ENCODE peak calls at places on chromosomes 3 and 15, in eight cellular contexts. U, W, D, X, H, R, K and M are unnamed samples.

GRCh38 chr15:74201656-74202420 is 749 bp downstream of the STRA6 start:
- DNase-seq in U (no peak), W (no peak), D (no peak), X (no peak), H (no peak), R (no peak), K (no peak), M (no peak)

GRCh38 chr3:68620211-68620610 is 312.1 kb downstream of the TAFA4 start:
- DNase-seq in U (no peak), W (no peak), D (no peak), X (no peak), H (no peak), R (no peak), K (no peak), M (no peak)

GRCh38 chr3:80733522-80734176 is 965.9 kb upstream of the ROBO1 start:
- DNase-seq in U (no peak), W (no peak), D (no peak), X (no peak), H (peak), R (no peak), K (no peak), M (peak)

GRCh38 chr3:62241279-62241678 is 132.1 kb downstream of the FEZF2 start:
- DNase-seq in U (no peak), W (peak), D (no peak), X (no peak), H (no peak), R (no peak), K (no peak), M (no peak)

GRCh38 chr3:124569761-124570160 is 160.5 kb upstream of the UMPS start:
- DNase-seq in U (no peak), W (peak), D (no peak), X (no peak), H (peak), R (no peak), K (peak), M (peak)

GRCh38 chr15:71691700-71692417 is 118.5 kb upstream of the NR2E3 start:
- DNase-seq in U (no peak), W (peak), D (peak), X (no peak), H (peak), R (no peak), K (no peak), M (peak)

GRCh38 chr3:89628856-89629255 is 521.4 kb downstream of the EPHA3 start:
- DNase-seq in U (no peak), W (peak), D (no peak), X (no peak), H (peak), R (no peak), K (no peak), M (peak)

GRCh38 chr3:72041531-72041930 is 256.6 kb upstream of the PROK2 start:
- DNase-seq in U (no peak), W (no peak), D (no peak), X (peak), H (no peak), R (no peak), K (no peak), M (no peak)

GRCh38 chr3:117626577-117626976 is 917.0 kb downstream of the TUSC7 start:
- DNase-seq in U (no peak), W (no peak), D (no peak), X (no peak), H (no peak), R (no peak), K (no peak), M (no peak)

GRCh38 chr3:72141264-72141663 is 356.3 kb upstream of the PROK2 start:
- DNase-seq in U (no peak), W (no peak), D (no peak), X (no peak), H (no peak), R (no peak), K (no peak), M (no peak)

GRCh38 chr15:91311986-91312385 is 211.9 kb downstream of the SV2B start:
- DNase-seq in U (no peak), W (peak), D (no peak), X (no peak), H (no peak), R (no peak), K (no peak), M (no peak)

GRCh38 chr3:98702166-98702565 is 61.0 kb upstream of the ST3GAL6 start:
- DNase-seq in U (no peak), W (no peak), D (no peak), X (no peak), H (no peak), R (no peak), K (no peak), M (no peak)

GRCh38 chr3:99933971-99934750 is 116.5 kb downstream of the CMSS1 start:
- DNase-seq in U (no peak), W (no peak), D (no peak), X (no peak), H (no peak), R (no peak), K (no peak), M (no peak)

GRCh38 chr3:49164983-49165720 is 979 bp downstream of the CCDC71 start:
- DNase-seq in U (no peak), W (no peak), D (no peak), X (no peak), H (no peak), R (no peak), K (no peak), M (no peak)

GRCh38 chr3:56621686-56622085 is 61.4 kb downstream of the TASOR start:
- DNase-seq in U (no peak), W (peak), D (no peak), X (no peak), H (no peak), R (no peak), K (no peak), M (peak)

GRCh38 chr3:171380711-171381435 is 79.3 kb downstream of the TNIK start:
- DNase-seq in U (no peak), W (no peak), D (no peak), X (no peak), H (no peak), R (no peak), K (no peak), M (peak)

GRCh38 chr15:92942706-92943105 is 42.6 kb downstream of the CHD2 start:
- DNase-seq in U (no peak), W (no peak), D (no peak), X (no peak), H (no peak), R (no peak), K (no peak), M (no peak)

GRCh38 chr3:162385387-162385786 is 888.8 kb downstream of the OTOL1 start:
- DNase-seq in U (no peak), W (no peak), D (no peak), X (no peak), H (no peak), R (no peak), K (no peak), M (no peak)

GRCh38 chr15:60695713-60696522 is 217.0 kb upstream of the ICE2 start:
- DNase-seq in U (no peak), W (no peak), D (no peak), X (no peak), H (no peak), R (no peak), K (no peak), M (no peak)

GRCh38 chr3:127050733-127051132 is 67.8 kb downstream of the PLXNA1 start:
- DNase-seq in U (peak), W (no peak), D (no peak), X (no peak), H (no peak), R (no peak), K (peak), M (no peak)

GRCh38 chr3:10322355-10322715 is 1.4 kb upstream of the SEC13 start:
- DNase-seq in U (no peak), W (no peak), D (no peak), X (no peak), H (no peak), R (no peak), K (no peak), M (no peak)

GRCh38 chr3:186705882-186706780 is 11.0 kb upstream of the KNG1 start:
- DNase-seq in U (no peak), W (no peak), D (no peak), X (no peak), H (no peak), R (peak), K (no peak), M (no peak)

GRCh38 chr15:54365001-54365400 is 386.8 kb downstream of the UNC13C start:
- DNase-seq in U (no peak), W (no peak), D (no peak), X (no peak), H (no peak), R (no peak), K (no peak), M (no peak)

GRCh38 chr15:65384895-65385867 is 7.4 kb upstream of the IGDCC3 start:
- DNase-seq in U (peak), W (peak), D (peak), X (peak), H (peak), R (no peak), K (peak), M (peak)

GRCh38 chr3:44136421-44136820 is 105.3 kb upstream of the TOPAZ1 start:
- DNase-seq in U (no peak), W (no peak), D (no peak), X (no peak), H (no peak), R (no peak), K (no peak), M (no peak)

DNA sequence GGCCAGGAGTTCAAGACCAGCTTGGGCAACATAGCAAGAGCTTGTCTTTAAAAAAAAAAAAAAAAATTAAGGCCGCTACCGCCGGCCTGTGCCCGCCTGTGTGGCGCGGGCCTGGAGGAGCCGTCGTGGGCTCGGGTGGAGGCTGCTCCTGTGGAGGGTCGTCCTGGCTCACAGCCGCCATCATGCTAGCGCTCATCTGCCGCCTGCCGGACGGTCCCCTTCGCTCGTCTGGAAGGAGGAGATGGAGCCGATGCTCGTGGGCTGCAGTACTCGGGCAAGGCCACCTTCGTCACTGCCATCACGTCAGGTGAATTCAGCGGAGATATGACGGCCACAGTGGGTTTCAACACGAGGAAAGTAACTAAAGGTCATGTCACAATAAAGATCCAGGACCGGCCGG is 37.4 kb downstream of the TFRC start:
- DNase-seq in U (no peak), W (no peak), D (no peak), X (no peak), H (no peak), R (no peak), K (no peak), M (no peak)
- TF ChIP-seq POLR2A in U (no peak), W (no peak), D (no peak), X (no peak), H (no peak), R (peak), K (no peak), M (no peak)

DNA sequence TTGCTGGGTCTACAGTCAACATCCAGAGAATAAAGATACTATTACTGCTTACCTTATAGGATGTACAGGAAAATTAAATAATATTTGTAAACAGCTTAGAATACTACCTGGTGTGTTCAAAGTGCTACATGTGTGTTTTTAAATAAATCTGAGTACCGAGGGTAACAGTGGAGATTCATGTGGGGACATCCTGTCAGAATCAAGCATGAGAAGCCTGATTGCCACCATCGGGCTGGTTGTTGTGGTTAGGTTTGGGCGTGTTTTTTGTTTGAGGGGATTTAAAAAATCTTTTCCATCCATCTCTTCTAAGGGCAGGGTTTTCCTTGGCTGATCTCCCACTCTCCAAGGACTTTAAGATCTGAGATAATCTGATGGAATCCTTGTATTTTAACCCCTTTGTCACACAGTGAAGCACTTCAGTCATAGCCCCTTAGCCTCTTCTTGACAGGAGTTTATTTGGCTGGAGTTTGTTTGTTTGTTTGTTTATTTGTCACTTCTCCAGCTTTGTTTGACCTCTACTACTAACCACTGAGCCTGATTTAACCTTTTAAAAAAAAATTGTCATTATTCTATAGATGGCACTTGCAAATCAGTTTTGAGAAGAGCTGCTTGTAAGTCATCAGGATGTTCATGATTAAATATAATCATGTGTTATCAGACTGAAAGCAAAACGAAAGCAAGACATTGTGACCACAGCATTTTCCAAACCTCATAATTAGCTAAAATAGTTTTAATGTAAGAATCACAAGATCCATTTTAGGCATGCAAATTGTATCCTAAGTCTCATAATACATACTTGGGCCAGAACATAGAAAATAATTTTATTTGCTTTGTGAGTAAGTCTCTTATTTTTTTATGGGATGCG is 72.8 kb upstream of the RARB start:
- DNase-seq in U (no peak), W (no peak), D (no peak), X (no peak), H (no peak), R (no peak), K (no peak), M (no peak)
- H3K4me3 ChIP-seq in U (no peak), W (no peak), D (no peak), X (no peak), H (no peak), R (no peak), K (no peak), M (no peak)

DNA sequence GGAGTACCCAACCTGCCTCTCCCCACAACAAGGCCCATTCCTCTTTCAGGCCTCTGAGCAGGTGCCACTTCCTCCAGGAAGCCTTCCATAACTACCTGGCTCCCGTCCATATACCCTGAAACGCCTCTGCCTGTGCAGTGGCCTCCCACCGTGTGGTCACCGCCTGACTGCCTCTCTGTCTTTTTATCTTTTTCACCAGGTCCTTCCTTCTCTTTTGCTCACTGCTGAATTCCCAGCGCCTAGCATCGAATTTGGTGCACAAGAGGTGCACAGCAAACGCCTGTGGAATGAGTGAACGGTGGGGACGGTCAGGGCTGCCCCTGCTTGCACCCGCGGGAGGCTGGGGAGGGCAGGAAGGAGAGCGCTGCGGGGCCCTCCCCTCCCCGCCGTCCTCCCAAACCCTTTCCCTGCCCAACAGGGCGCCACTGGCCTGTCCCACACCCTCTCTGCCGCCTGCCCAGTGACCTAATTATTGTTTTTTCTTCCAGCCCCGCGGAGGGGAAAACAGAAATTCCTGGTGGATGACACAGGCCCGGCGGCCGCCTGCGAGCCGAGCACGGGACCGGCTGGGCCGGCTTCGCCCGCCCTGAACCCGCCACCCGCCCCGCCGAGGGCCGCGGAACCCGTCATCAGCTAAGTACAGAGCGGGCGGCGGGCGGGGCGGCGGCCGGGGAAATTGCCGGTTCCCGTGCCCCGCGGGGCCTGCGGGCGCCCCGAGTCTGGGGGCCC is 140.1 kb downstream of the SMAD6 start:
- DNase-seq in U (peak), W (peak), D (peak), X (peak), H (peak), R (no peak), K (peak), M (peak)
- TF ChIP-seq POLR2A in U (no peak), W (peak), D (no peak), X (peak), H (no peak), R (no peak), K (peak), M (peak)

GRCh38 chr15:68207176-68207935 is 2.2 kb upstream of the CALML4 start:
- DNase-seq in U (no peak), W (no peak), D (no peak), X (no peak), H (peak), R (no peak), K (no peak), M (no peak)
- H3K4me3 ChIP-seq in U (no peak), W (no peak), D (no peak), X (no peak), H (no peak), R (no peak), K (no peak), M (no peak)

GRCh38 chr3:152205097-152205593 is 63.6 kb upstream of the MBNL1 start:
- DNase-seq in U (no peak), W (no peak), D (no peak), X (no peak), H (no peak), R (no peak), K (no peak), M (no peak)
- TF ChIP-seq POLR2A in U (no peak), W (no peak), D (no peak), X (no peak), H (no peak), R (no peak), K (no peak), M (no peak)

DNA sequence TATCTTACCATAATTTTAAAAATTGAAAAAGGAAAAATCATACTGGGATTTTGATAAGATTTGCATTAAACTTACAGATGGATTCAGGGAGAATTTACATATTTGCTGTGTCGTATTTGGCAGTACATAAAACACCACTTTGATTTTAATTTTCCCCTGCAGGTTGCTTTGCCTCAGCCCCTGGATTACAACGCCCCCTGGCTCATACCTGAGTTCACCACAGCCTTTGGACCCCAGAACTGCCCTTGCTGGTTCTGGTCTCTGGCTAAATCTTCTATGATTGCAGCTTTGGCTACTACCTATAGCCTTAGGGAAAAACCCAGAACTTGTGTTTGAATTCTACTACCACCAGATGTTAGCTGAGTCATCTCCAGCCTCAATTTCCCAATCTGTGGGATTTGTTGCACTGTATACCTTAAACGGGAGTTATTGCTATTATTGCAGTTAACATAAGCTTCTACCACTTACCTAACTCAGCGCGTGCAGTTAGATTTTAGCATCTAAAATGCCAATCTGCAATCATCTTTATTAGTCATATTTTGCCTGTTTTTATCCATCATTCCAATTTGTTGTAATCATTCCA is 315.7 kb upstream of the GADL1 start:
- DNase-seq in U (no peak), W (no peak), D (no peak), X (no peak), H (no peak), R (no peak), K (no peak), M (no peak)
- H3K4me3 ChIP-seq in U (no peak), W (no peak), D (no peak), X (no peak), H (no peak), R (no peak), K (no peak), M (no peak)

GRCh38 chr15:94230886-94231727 is at the start of gene MCTP2:
- DNase-seq in U (peak), W (peak), D (peak), X (peak), H (peak), R (peak), K (peak), M (peak)
- TF ChIP-seq POLR2A in U (peak), W (peak), D (no peak), X (peak), H (no peak), R (peak), K (peak), M (peak)

GRCh38 chr3:53501203-53501602 is 6.8 kb downstream of the CACNA1D start:
- DNase-seq in U (no peak), W (no peak), D (no peak), X (no peak), H (no peak), R (no peak), K (no peak), M (no peak)
- H3K4me3 ChIP-seq in U (no peak), W (no peak), D (no peak), X (no peak), H (no peak), R (no peak), K (no peak), M (no peak)